ENCODE peak calls at places on chromosomes 1 and 21, in four cellular contexts. Y is HepG2, M is K562, W is A549. K is an unnamed sample.
A peak's percentile ranks its signal among the peaks of the same experiment; 100 is the strongest.

GRCh38 chr1:154769193-154769895 is 100.7 kb downstream of the KCNN3 start:
- DNase-seq in Y (no peak), M (no peak), W (no peak), K (no peak)

GRCh38 chr1:1599030-1599916 is 662 bp downstream of the FNDC10 start:
- DNase-seq in Y (no peak), M (peak; percentile 81), W (no peak), K (peak; percentile 66)

GRCh38 chr1:39965051-39965450 is 10.1 kb downstream of the MFSD2A start:
- DNase-seq in Y (no peak), M (no peak), W (no peak), K (no peak)

GRCh38 chr1:102833171-102833570 is 275.2 kb downstream of the COL11A1 start:
- DNase-seq in Y (no peak), M (no peak), W (no peak), K (no peak)

GRCh38 chr1:34858901-34859441 is 578 bp downstream of the SMIM12 start:
- DNase-seq in Y (no peak), M (peak; percentile 37), W (peak; percentile 19), K (no peak)

GRCh38 chr1:244106837-244107491 is 55.9 kb downstream of the ZBTB18 start:
- DNase-seq in Y (no peak), M (no peak), W (no peak), K (no peak)

GRCh38 chr1:185541861-185542260 is 192.3 kb upstream of the HMCN1 start:
- DNase-seq in Y (no peak), M (no peak), W (no peak), K (no peak)

GRCh38 chr21:38303300-38303699 is 46.5 kb downstream of the KCNJ15 start:
- DNase-seq in Y (no peak), M (no peak), W (peak; percentile 14), K (no peak)

GRCh38 chr1:37393173-37393572 is 81.2 kb upstream of the ZC3H12A start:
- DNase-seq in Y (no peak), M (no peak), W (no peak), K (no peak)

GRCh38 chr1:16109571-16109970 is 36.1 kb upstream of the FAM131C start:
- DNase-seq in Y (no peak), M (no peak), W (no peak), K (no peak)
- TF ChIP-seq NR3C1 in Y (no peak), M (no peak), W (no peak), K (no peak)

GRCh38 chr1:173208146-173208545 is 1.0 kb upstream of the TNFSF4 start:
- DNase-seq in Y (no peak), M (no peak), W (no peak), K (no peak)

GRCh38 chr1:173204693-173205092 is 2.4 kb downstream of the TNFSF4 start:
- DNase-seq in Y (no peak), M (no peak), W (no peak), K (no peak)

GRCh38 chr1:173202430-173203145 is 4.5 kb downstream of the TNFSF4 start:
- DNase-seq in Y (peak; percentile 42), M (no peak), W (peak; percentile 15), K (no peak)

GRCh38 chr1:173206816-173207595 is at the start of gene TNFSF4:
- DNase-seq in Y (no peak), M (no peak), W (no peak), K (no peak)

DNA sequence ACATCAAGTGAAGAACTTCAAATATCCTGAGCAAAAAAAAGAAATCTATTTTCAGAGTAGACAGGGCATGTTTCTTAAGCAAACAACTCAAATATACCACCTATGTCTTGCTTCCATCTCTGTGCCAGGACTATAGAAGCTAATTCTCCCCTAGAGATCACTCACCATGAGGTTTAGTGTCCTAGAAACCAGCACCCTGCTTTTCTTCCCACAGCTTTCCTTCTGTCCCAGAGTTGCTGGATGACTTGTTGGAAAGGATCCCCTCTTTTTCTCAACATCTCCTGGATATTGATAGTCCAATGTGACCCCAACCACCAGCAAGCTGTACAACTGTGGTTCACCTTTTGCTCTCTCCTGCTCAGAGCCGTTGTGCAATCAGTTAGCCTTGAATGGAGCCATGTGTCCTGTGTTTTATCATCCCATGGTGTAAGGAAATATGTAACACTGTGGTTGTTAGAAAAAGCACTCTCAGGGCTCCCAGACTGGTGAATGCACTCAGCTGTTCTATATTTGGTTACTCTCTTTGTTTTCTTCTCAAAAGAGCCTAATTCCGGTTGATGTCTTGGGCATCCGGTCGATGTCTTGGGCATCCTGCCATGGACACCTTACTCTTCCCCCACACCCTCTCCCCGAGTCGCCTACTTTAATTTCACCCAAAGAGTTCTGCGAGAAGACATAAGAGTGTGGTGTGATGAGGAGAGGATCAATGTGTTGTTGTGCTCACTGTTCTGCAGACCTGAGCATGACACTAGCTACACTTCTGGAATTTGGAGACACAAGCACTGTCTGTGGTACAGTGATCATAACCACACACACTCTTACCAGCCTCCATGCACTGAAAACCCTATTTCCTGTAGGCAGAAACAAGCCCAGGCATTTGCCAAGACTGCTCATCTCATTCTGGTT is 1.7 kb downstream of the TNFSF4 start:
- DNase-seq in Y (peak; percentile 88), M (no peak), W (no peak), K (no peak)
- TF ChIP-seq NR3C1 in Y (no peak), M (no peak), W (no peak), K (no peak)

DNA sequence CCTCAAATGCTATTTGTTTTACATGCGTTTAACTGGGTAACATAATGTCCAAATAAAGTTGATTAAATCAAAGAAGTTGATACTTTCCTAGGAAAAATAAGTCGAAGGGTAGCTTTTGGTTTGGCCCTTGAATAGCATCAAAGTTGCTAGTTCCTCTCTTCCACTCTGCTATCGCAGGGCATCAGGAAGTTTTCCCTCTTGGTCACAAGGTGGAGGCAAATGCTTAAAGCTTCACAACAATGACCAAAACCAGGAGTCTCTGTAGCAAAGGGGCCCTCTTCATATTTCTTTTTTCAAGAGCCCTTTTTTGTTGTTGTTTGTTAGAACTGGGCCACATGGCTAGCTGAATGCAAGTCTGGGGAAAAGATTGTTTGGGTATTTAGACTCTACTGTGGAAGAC is 668.4 kb downstream of the KCNT2 start:
- DNase-seq in Y (no peak), M (no peak), W (no peak), K (peak; percentile 26)
- TF ChIP-seq NR3C1 in Y (no peak), M (no peak), W (no peak), K (no peak)

GRCh38 chr1:160413716-160414115 is 13.4 kb downstream of the VANGL2 start:
- DNase-seq in Y (no peak), M (no peak), W (no peak), K (no peak)

GRCh38 chr1:160415696-160416298 is 15.4 kb downstream of the VANGL2 start:
- DNase-seq in Y (no peak), M (no peak), W (no peak), K (no peak)

GRCh38 chr1:160418483-160418882 is 18.1 kb downstream of the VANGL2 start:
- DNase-seq in Y (no peak), M (no peak), W (no peak), K (no peak)

GRCh38 chr1:160414836-160415235 is 14.5 kb downstream of the VANGL2 start:
- DNase-seq in Y (no peak), M (no peak), W (no peak), K (no peak)

GRCh38 chr1:160416369-160416768 is 16.0 kb downstream of the VANGL2 start:
- DNase-seq in Y (peak; percentile 22), M (no peak), W (peak; percentile 55), K (peak; percentile 47)
- TF ChIP-seq NR3C1 in Y (no peak), M (no peak), W (no peak), K (no peak)

GRCh38 chr1:181112071-181112929 is 23.8 kb downstream of the IER5 start:
- DNase-seq in Y (peak; percentile 97), M (peak; percentile 72), W (peak; percentile 97), K (no peak)
- TF ChIP-seq NR3C1 in Y (no peak), M (no peak), W (no peak), K (no peak)

GRCh38 chr1:30336550-30337426 is 386.6 kb downstream of the MATN1 start:
- DNase-seq in Y (no peak), M (no peak), W (no peak), K (no peak)
- TF ChIP-seq NR3C1 in Y (no peak), M (no peak), W (no peak), K (no peak)

GRCh38 chr1:205714906-205715246 is 34.6 kb upstream of the SLC45A3 start:
- DNase-seq in Y (no peak), M (no peak), W (no peak), K (no peak)

GRCh38 chr1:205715628-205716027 is 34.4 kb downstream of the NUCKS1 start:
- DNase-seq in Y (no peak), M (no peak), W (no peak), K (no peak)

GRCh38 chr1:205714190-205714905 is 34.0 kb upstream of the SLC45A3 start:
- DNase-seq in Y (peak; percentile 43), M (no peak), W (no peak), K (no peak)

GRCh38 chr1:205719015-205719414 is 31.0 kb downstream of the NUCKS1 start:
- DNase-seq in Y (no peak), M (no peak), W (no peak), K (no peak)

GRCh38 chr1:205716371-205717132 is 33.4 kb downstream of the NUCKS1 start:
- DNase-seq in Y (no peak), M (no peak), W (no peak), K (no peak)
- TF ChIP-seq NR3C1 in Y (no peak), M (no peak), W (no peak), K (no peak)